ENCODE peak calls at places on chromosomes 3 and 15, in nine cellular contexts. D is psoas muscle, N is mammary epithelial cell, W is ascending aorta, X is body of pancreas, I is upper lobe of right lung, F is upper lobe of left lung, A is WERI-Rb-1, B is cardiac muscle cell. T is an unnamed sample.

GRCh38 chr3:183857863-183858262 is 26.8 kb downstream of the PARL start:
- DNase-seq in I (no peak), F (no peak), N (no peak), B (peak; percentile 2), W (no peak), D (no peak), X (no peak), A (no peak), T (no peak)

GRCh38 chr3:171620825-171621434 is 160.7 kb upstream of the TNIK start:
- DNase-seq in F (no peak), X (no peak), B (peak; percentile 38), I (no peak), N (peak; percentile 11), W (no peak), D (no peak), A (no peak), T (no peak)

GRCh38 chr3:53040361-53040820 is 5.5 kb downstream of the SFMBT1 start:
- DNase-seq in W (no peak), B (no peak), I (no peak), D (no peak), F (no peak), X (no peak), A (no peak), N (peak; percentile 78), T (no peak)

GRCh38 chr3:191136347-191136746 is 62.7 kb upstream of the OSTN start:
- DNase-seq in X (no peak), B (peak; percentile 42), A (no peak), W (no peak), I (no peak), D (no peak), N (peak; percentile 12), F (no peak), T (no peak)

GRCh38 chr3:86774082-86774691 is 216.8 kb downstream of the VGLL3 start:
- DNase-seq in A (no peak), F (no peak), D (no peak), B (peak; percentile 65), X (no peak), W (no peak), N (peak; percentile 18), I (no peak), T (no peak)

GRCh38 chr15:56243117-56243773 is 434 bp downstream of the RFX7 start:
- DNase-seq in B (peak; percentile 56), D (peak; percentile 50), W (peak; percentile 70), A (peak; percentile 47), I (peak; percentile 71), N (no peak), F (peak; percentile 82), X (peak; percentile 47), T (no peak)

GRCh38 chr15:95930659-95931375 is 399.7 kb upstream of the NR2F2 start:
- DNase-seq in N (no peak), A (peak; percentile 48), D (no peak), W (no peak), I (no peak), X (no peak), F (no peak), B (peak; percentile 27), T (no peak)

GRCh38 chr15:74209997-74210573 is 7.5 kb upstream of the STRA6 start:
- DNase-seq in D (no peak), X (no peak), W (no peak), A (no peak), N (no peak), I (no peak), F (no peak), B (peak; percentile 95), T (no peak)

GRCh38 chr3:100992086-100993033 is 861 bp downstream of the ABI3BP start:
- DNase-seq in N (peak; percentile 30), A (no peak), W (no peak), F (no peak), B (peak; percentile 65), D (no peak), X (peak; percentile 17), I (no peak), T (no peak)

GRCh38 chr15:61084944-61085367 is 144.1 kb downstream of the RORA start:
- DNase-seq in A (peak; percentile 82), N (no peak), B (peak; percentile 26), W (no peak), D (no peak), F (no peak), I (no peak), X (no peak), T (no peak)

GRCh38 chr15:50774450-50774849 is 8.9 kb upstream of the SPPL2A start:
- DNase-seq in F (no peak), W (no peak), N (no peak), X (no peak), B (no peak), I (no peak), D (no peak), A (no peak), T (no peak)

GRCh38 chr15:92164327-92165000 is 229.2 kb upstream of the ST8SIA2 start:
- DNase-seq in B (peak; percentile 56), W (no peak), D (no peak), F (no peak), I (no peak), N (no peak), A (no peak), X (no peak), T (no peak)

GRCh38 chr15:99439524-99439835 is 126.3 kb upstream of the MEF2A start:
- DNase-seq in A (peak; percentile 1), F (no peak), D (no peak), X (peak; percentile 2), I (no peak), N (no peak), W (peak; percentile 61), B (no peak), T (no peak)

GRCh38 chr3:87426916-87427315 is 150.5 kb upstream of the POU1F1 start:
- DNase-seq in I (no peak), A (no peak), F (no peak), X (no peak), W (no peak), B (no peak), N (peak; percentile 39), D (no peak), T (no peak)

GRCh38 chr3:127836004-127836882 is 13.9 kb upstream of the MGLL start:
- DNase-seq in I (no peak), A (no peak), N (no peak), D (no peak), F (no peak), B (no peak), W (no peak), X (no peak), T (no peak)

GRCh38 chr3:107514453-107514852 is 8.3 kb upstream of the BBX start:
- DNase-seq in B (no peak), I (no peak), N (no peak), X (no peak), A (no peak), D (no peak), W (no peak), F (no peak), T (no peak)

DNA sequence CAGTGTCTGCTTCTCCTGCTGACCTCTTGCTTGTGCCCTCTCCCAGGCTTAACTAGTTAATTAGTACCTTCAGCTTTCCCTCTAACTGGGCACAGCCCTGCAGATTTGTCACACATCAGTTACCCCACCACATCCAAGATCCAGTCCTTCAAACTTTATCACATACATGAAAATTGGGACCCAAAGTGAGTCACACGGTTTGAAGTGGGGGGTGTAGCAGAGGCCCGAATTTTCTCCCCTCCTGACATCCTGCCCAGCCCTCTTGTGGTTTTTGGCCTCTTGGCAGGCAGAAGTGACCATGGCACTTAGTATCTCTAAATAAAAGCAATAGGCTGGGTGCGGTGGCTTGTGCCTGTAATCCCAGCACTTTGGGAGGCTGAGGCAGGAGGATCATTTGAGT is 3.9 kb downstream of the MAPKAPK3 start:
- DNase-seq in B (no peak), I (no peak), F (no peak), D (no peak), N (no peak), A (no peak), X (no peak), W (no peak), T (no peak)
- H3K4me3 ChIP-seq in B (no peak overlapping the region), I (no peak overlapping the region), F (peak overlapping the region; percentile 14), D (peak overlapping the region; percentile 21), N (no peak overlapping the region), A (no peak overlapping the region), X (no peak overlapping the region), W (no peak overlapping the region), T (no peak overlapping the region)

GRCh38 chr3:159565313-159565712 is 423.3 kb upstream of the IL12A start:
- DNase-seq in N (no peak), I (no peak), B (no peak), X (no peak), F (no peak), W (no peak), D (no peak), A (no peak), T (no peak)
- TF ChIP-seq CTCF in N (no peak), I (no peak), B (no peak), X (no peak), F (no peak), W (no peak), D (no peak), A (no peak), T (no peak)

DNA sequence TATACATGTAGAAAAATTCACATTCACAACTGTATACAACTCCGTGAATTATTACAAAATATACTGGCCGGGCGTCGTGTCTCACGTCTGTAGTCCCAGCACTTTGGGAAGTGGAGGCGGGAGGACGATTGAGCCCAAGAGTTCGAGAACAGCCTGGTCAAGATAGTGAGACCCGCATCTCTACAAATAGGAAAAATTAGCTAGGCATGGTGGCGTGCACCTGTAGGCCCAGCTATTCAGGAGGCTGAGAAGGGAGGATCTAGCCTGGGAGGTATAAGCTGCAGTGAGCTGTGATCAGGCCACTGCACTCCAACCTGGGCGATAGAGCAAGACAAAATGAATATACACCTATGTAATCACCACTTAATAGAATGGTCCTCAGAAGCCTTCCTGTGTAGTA is 1.3 kb downstream of the RAD51 start:
- DNase-seq in I (no peak), D (no peak), B (no peak), X (no peak), N (no peak), W (no peak), A (no peak), F (no peak), T (no peak)
- H3K4me3 ChIP-seq in I (no peak overlapping the region), D (no peak overlapping the region), B (peak overlapping the region; percentile 59), X (no peak overlapping the region), N (no peak overlapping the region), W (no peak overlapping the region), A (no peak overlapping the region), F (no peak overlapping the region), T (peak overlapping the region; percentile 62)

GRCh38 chr3:72350761-72351505 is 497.3 kb downstream of the SHQ1 start:
- DNase-seq in D (no peak), X (no peak), N (no peak), A (no peak), W (peak; percentile 58), B (no peak), F (no peak), I (no peak), T (no peak)

GRCh38 chr3:72354486-72354885 is 493.8 kb downstream of the SHQ1 start:
- DNase-seq in I (no peak), F (no peak), X (no peak), B (no peak), N (no peak), W (peak; percentile 7), D (no peak), A (no peak), T (no peak)

GRCh38 chr3:72353236-72354105 is 494.8 kb downstream of the SHQ1 start:
- DNase-seq in A (peak; percentile 42), W (peak; percentile 41), D (no peak), I (no peak), N (peak; percentile 52), X (no peak), B (no peak), F (no peak), T (no peak)

GRCh38 chr3:72352176-72352575 is 496.1 kb downstream of the SHQ1 start:
- DNase-seq in W (peak; percentile 43), X (no peak), I (no peak), N (no peak), F (no peak), A (no peak), D (no peak), B (no peak), T (no peak)

GRCh38 chr3:72351536-72351935 is 496.7 kb downstream of the SHQ1 start:
- DNase-seq in A (no peak), N (no peak), X (no peak), I (no peak), F (no peak), D (no peak), B (no peak), W (peak; percentile 8), T (no peak)
- TF ChIP-seq CTCF in A (no peak), N (no peak), X (no peak), I (no peak), F (no peak), D (no peak), B (no peak), W (no peak), T (no peak)